ENCODE peak calls at places on chromosomes 11 and 22, in seven cellular contexts. One of them, this sample, is unnamed. For H3K36me3, the result is how much of the 10 kb centered on the place peaks cover.

GRCh38 chr22:24834845-24835570 is 29.0 kb downstream of the SGSM1 start:
- DNase-seq in colonic mucosa: peak
- DNase-seq in fibroblast of lung: peak
- DNase-seq in prostate gland: no peak
- DNase-seq in hepatocyte: peak
- DNase-seq in WERI-Rb-1: peak
- DNase-seq in A673: peak
- DNase-seq in this sample: peak

GRCh38 chr11:75554258-75555022 is 7.6 kb upstream of the SERPINH1 start:
- DNase-seq in fibroblast of lung: peak
- DNase-seq in prostate gland: peak
- DNase-seq in hepatocyte: peak
- DNase-seq in WERI-Rb-1: no peak
- DNase-seq in colonic mucosa: peak
- DNase-seq in A673: peak
- DNase-seq in this sample: no peak

GRCh38 chr11:116513894-116514293 is 258.9 kb downstream of the BUD13 start:
- DNase-seq in colonic mucosa: peak
- DNase-seq in A673: peak
- DNase-seq in hepatocyte: peak
- DNase-seq in fibroblast of lung: peak
- DNase-seq in prostate gland: no peak
- DNase-seq in WERI-Rb-1: peak
- DNase-seq in this sample: peak

GRCh38 chr11:113574171-113574570 is 99.0 kb upstream of the DRD2 start:
- DNase-seq in prostate gland: no peak
- DNase-seq in A673: no peak
- DNase-seq in colonic mucosa: no peak
- DNase-seq in fibroblast of lung: no peak
- DNase-seq in WERI-Rb-1: no peak
- DNase-seq in hepatocyte: no peak
- DNase-seq in this sample: no peak

GRCh38 chr22:21816787-21817496 is 50.5 kb downstream of the MAPK1 start:
- DNase-seq in A673: peak
- DNase-seq in colonic mucosa: peak
- DNase-seq in WERI-Rb-1: no peak
- DNase-seq in hepatocyte: peak
- DNase-seq in prostate gland: no peak
- DNase-seq in fibroblast of lung: peak
- DNase-seq in this sample: peak

GRCh38 chr11:123430736-123431356 is 777 bp downstream of the GRAMD1B start:
- DNase-seq in prostate gland: peak
- DNase-seq in colonic mucosa: peak
- DNase-seq in WERI-Rb-1: no peak
- DNase-seq in A673: peak
- DNase-seq in fibroblast of lung: peak
- DNase-seq in hepatocyte: peak
- DNase-seq in this sample: peak

GRCh38 chr22:30523646-30524489 is 18.4 kb upstream of the SEC14L4 start:
- DNase-seq in hepatocyte: no peak
- DNase-seq in prostate gland: no peak
- DNase-seq in A673: peak
- DNase-seq in fibroblast of lung: no peak
- DNase-seq in WERI-Rb-1: no peak
- DNase-seq in colonic mucosa: no peak
- DNase-seq in this sample: no peak

GRCh38 chr11:68314203-68314885 is 2.0 kb downstream of the LRP5 start:
- DNase-seq in A673: peak
- DNase-seq in hepatocyte: no peak
- DNase-seq in fibroblast of lung: peak
- DNase-seq in WERI-Rb-1: no peak
- DNase-seq in prostate gland: no peak
- DNase-seq in colonic mucosa: no peak
- DNase-seq in this sample: no peak

GRCh38 chr11:1521382-1522080 is 35.0 kb upstream of the MOB2 start:
- DNase-seq in hepatocyte: no peak
- DNase-seq in fibroblast of lung: no peak
- DNase-seq in colonic mucosa: no peak
- DNase-seq in prostate gland: no peak
- DNase-seq in A673: no peak
- DNase-seq in WERI-Rb-1: no peak
- DNase-seq in this sample: no peak

GRCh38 chr11:114773541-114774338 is 95.4 kb downstream of the NXPE2 start:
- DNase-seq in colonic mucosa: no peak
- DNase-seq in prostate gland: no peak
- DNase-seq in WERI-Rb-1: peak
- DNase-seq in fibroblast of lung: no peak
- DNase-seq in A673: no peak
- DNase-seq in hepatocyte: no peak
- DNase-seq in this sample: no peak

GRCh38 chr22:44566911-44567310 is 68.9 kb upstream of the RTL6 start:
- DNase-seq in prostate gland: no peak
- DNase-seq in fibroblast of lung: no peak
- DNase-seq in colonic mucosa: no peak
- DNase-seq in A673: no peak
- DNase-seq in WERI-Rb-1: no peak
- DNase-seq in hepatocyte: no peak
- DNase-seq in this sample: no peak

GRCh38 chr22:44569516-44569915 is 71.5 kb upstream of the RTL6 start:
- DNase-seq in fibroblast of lung: no peak
- DNase-seq in hepatocyte: no peak
- DNase-seq in colonic mucosa: no peak
- DNase-seq in A673: no peak
- DNase-seq in prostate gland: no peak
- DNase-seq in WERI-Rb-1: no peak
- DNase-seq in this sample: no peak

GRCh38 chr22:44570476-44571445 is 72.7 kb upstream of the RTL6 start:
- DNase-seq in colonic mucosa: no peak
- DNase-seq in A673: no peak
- DNase-seq in WERI-Rb-1: no peak
- DNase-seq in prostate gland: no peak
- DNase-seq in fibroblast of lung: no peak
- DNase-seq in hepatocyte: no peak
- DNase-seq in this sample: no peak

GRCh38 chr22:44571566-44572413 is 73.8 kb upstream of the RTL6 start:
- DNase-seq in A673: no peak
- DNase-seq in fibroblast of lung: no peak
- DNase-seq in colonic mucosa: no peak
- DNase-seq in WERI-Rb-1: no peak
- DNase-seq in prostate gland: no peak
- DNase-seq in hepatocyte: no peak
- DNase-seq in this sample: no peak

GRCh38 chr22:44567846-44568493 is 69.9 kb upstream of the RTL6 start:
- DNase-seq in hepatocyte: peak
- DNase-seq in fibroblast of lung: peak
- DNase-seq in prostate gland: no peak
- DNase-seq in A673: peak
- DNase-seq in colonic mucosa: peak
- DNase-seq in WERI-Rb-1: peak
- DNase-seq in this sample: peak
- TF ChIP-seq CTCF in hepatocyte: peak
- TF ChIP-seq CTCF in fibroblast of lung: peak
- TF ChIP-seq CTCF in prostate gland: peak
- TF ChIP-seq CTCF in A673: peak
- TF ChIP-seq CTCF in colonic mucosa: peak
- TF ChIP-seq CTCF in WERI-Rb-1: peak
- TF ChIP-seq CTCF in this sample: peak

GRCh38 chr11:67288198-67288451 is 978 bp upstream of the ANKRD13D start:
- DNase-seq in prostate gland: no peak
- DNase-seq in colonic mucosa: no peak
- DNase-seq in WERI-Rb-1: no peak
- DNase-seq in hepatocyte: no peak
- DNase-seq in A673: no peak
- DNase-seq in fibroblast of lung: no peak
- DNase-seq in this sample: no peak
- H3K4me3 ChIP-seq in prostate gland: peak
- H3K4me3 ChIP-seq in colonic mucosa: peak
- H3K4me3 ChIP-seq in WERI-Rb-1: peak
- H3K4me3 ChIP-seq in hepatocyte: no peak
- H3K4me3 ChIP-seq in A673: peak
- H3K4me3 ChIP-seq in fibroblast of lung: peak
- H3K4me3 ChIP-seq in this sample: peak

GRCh38 chr22:26023104-26023775 is 146.0 kb upstream of the SEZ6L start:
- DNase-seq in colonic mucosa: no peak
- DNase-seq in hepatocyte: no peak
- DNase-seq in fibroblast of lung: no peak
- DNase-seq in WERI-Rb-1: no peak
- DNase-seq in A673: no peak
- DNase-seq in prostate gland: no peak
- DNase-seq in this sample: no peak

GRCh38 chr22:26021516-26021915 is 147.7 kb upstream of the SEZ6L start:
- DNase-seq in hepatocyte: no peak
- DNase-seq in prostate gland: no peak
- DNase-seq in A673: no peak
- DNase-seq in colonic mucosa: no peak
- DNase-seq in fibroblast of lung: no peak
- DNase-seq in WERI-Rb-1: no peak
- DNase-seq in this sample: no peak

GRCh38 chr22:26031641-26032040 is 137.6 kb upstream of the SEZ6L start:
- DNase-seq in colonic mucosa: no peak
- DNase-seq in A673: no peak
- DNase-seq in fibroblast of lung: no peak
- DNase-seq in WERI-Rb-1: no peak
- DNase-seq in prostate gland: no peak
- DNase-seq in hepatocyte: no peak
- DNase-seq in this sample: no peak

GRCh38 chr22:26033071-26033470 is 136.2 kb upstream of the SEZ6L start:
- DNase-seq in prostate gland: no peak
- DNase-seq in colonic mucosa: no peak
- DNase-seq in hepatocyte: no peak
- DNase-seq in WERI-Rb-1: no peak
- DNase-seq in A673: no peak
- DNase-seq in fibroblast of lung: no peak
- DNase-seq in this sample: no peak

GRCh38 chr22:26027341-26027740 is 141.9 kb upstream of the SEZ6L start:
- DNase-seq in fibroblast of lung: no peak
- DNase-seq in A673: no peak
- DNase-seq in prostate gland: no peak
- DNase-seq in hepatocyte: no peak
- DNase-seq in colonic mucosa: no peak
- DNase-seq in WERI-Rb-1: no peak
- DNase-seq in this sample: no peak
- H3K36me3 ChIP-seq in fibroblast of lung: under half
- H3K36me3 ChIP-seq in A673: under half
- H3K36me3 ChIP-seq in prostate gland: under half
- H3K36me3 ChIP-seq in hepatocyte: under half
- H3K36me3 ChIP-seq in colonic mucosa: under half
- H3K36me3 ChIP-seq in WERI-Rb-1: under half
- H3K36me3 ChIP-seq in this sample: under half

GRCh38 chr11:77191429-77191822 is 63.4 kb downstream of the MYO7A start:
- DNase-seq in fibroblast of lung: no peak
- DNase-seq in colonic mucosa: no peak
- DNase-seq in hepatocyte: no peak
- DNase-seq in prostate gland: no peak
- DNase-seq in WERI-Rb-1: no peak
- DNase-seq in A673: no peak
- DNase-seq in this sample: peak

GRCh38 chr11:77188912-77189491 is 61.0 kb downstream of the MYO7A start:
- DNase-seq in hepatocyte: no peak
- DNase-seq in colonic mucosa: peak
- DNase-seq in prostate gland: no peak
- DNase-seq in WERI-Rb-1: no peak
- DNase-seq in A673: no peak
- DNase-seq in fibroblast of lung: no peak
- DNase-seq in this sample: no peak

GRCh38 chr11:77191823-77192495 is 63.9 kb downstream of the MYO7A start:
- DNase-seq in colonic mucosa: peak
- DNase-seq in hepatocyte: peak
- DNase-seq in prostate gland: peak
- DNase-seq in A673: peak
- DNase-seq in fibroblast of lung: peak
- DNase-seq in WERI-Rb-1: peak
- DNase-seq in this sample: peak

GRCh38 chr11:77189588-77190210 is 61.7 kb downstream of the MYO7A start:
- DNase-seq in WERI-Rb-1: no peak
- DNase-seq in fibroblast of lung: no peak
- DNase-seq in colonic mucosa: no peak
- DNase-seq in prostate gland: no peak
- DNase-seq in hepatocyte: no peak
- DNase-seq in A673: no peak
- DNase-seq in this sample: no peak

GRCh38 chr11:77190331-77191075 is 62.5 kb downstream of the MYO7A start:
- DNase-seq in A673: no peak
- DNase-seq in WERI-Rb-1: no peak
- DNase-seq in prostate gland: no peak
- DNase-seq in fibroblast of lung: no peak
- DNase-seq in colonic mucosa: no peak
- DNase-seq in hepatocyte: no peak
- DNase-seq in this sample: no peak
- TF ChIP-seq CTCF in A673: no peak
- TF ChIP-seq CTCF in WERI-Rb-1: no peak
- TF ChIP-seq CTCF in prostate gland: no peak
- TF ChIP-seq CTCF in fibroblast of lung: no peak
- TF ChIP-seq CTCF in colonic mucosa: no peak
- TF ChIP-seq CTCF in hepatocyte: no peak
- TF ChIP-seq CTCF in this sample: no peak